ENCODE peak calls at places on chromosomes 1 and 21, in seven cellular contexts. M is GM10248; K is mucosa of gallbladder; Q is stimulated activated CD4-positive, alpha-beta T cell treated with anti-CD3 and anti-CD28 coated beads, Interleukin-15, amount 100 ng/mL, for 24 hours; C is pancreas; L is foreskin keratinocyte; J is NCI-H2029 treated with DMSO at 0.1 percent for 48 hours. T is an unnamed sample.

GRCh38 chr1:1437904-1438376 is 2.5 kb downstream of the VWA1 start:
- DNase-seq in M (peak), K (peak), Q (no peak), C (peak), L (no peak), J (no peak), T (peak)

GRCh38 chr1:5161372-5161771 is 507.0 kb downstream of the AJAP1 start:
- DNase-seq in M (no peak), K (no peak), Q (no peak), C (no peak), L (no peak), J (no peak), T (no peak)

GRCh38 chr1:4120557-4121292 is 220.7 kb upstream of the C1orf174 start:
- DNase-seq in M (no peak), K (no peak), Q (no peak), C (no peak), L (no peak), J (no peak), T (no peak)

GRCh38 chr21:45593162-45594022 is 50.1 kb upstream of the PCBP3 start:
- DNase-seq in M (no peak), K (no peak), Q (no peak), C (no peak), L (no peak), J (no peak), T (no peak)

GRCh38 chr1:93567255-93567918 is 114.2 kb downstream of the BCAR3 start:
- DNase-seq in M (no peak), K (no peak), Q (no peak), C (no peak), L (peak), J (no peak), T (peak)

GRCh38 chr1:173224280-173224886 is 17.3 kb upstream of the TNFSF4 start:
- DNase-seq in M (no peak), K (no peak), Q (no peak), C (no peak), L (no peak), J (no peak), T (peak)

GRCh38 chr1:54842963-54843362 is 41.8 kb upstream of the TTC22 start:
- DNase-seq in M (no peak), K (no peak), Q (no peak), C (no peak), L (no peak), J (no peak), T (no peak)

GRCh38 chr21:32414579-32415358 is 2.3 kb downstream of the EVA1C start:
- DNase-seq in M (no peak), K (no peak), Q (no peak), C (no peak), L (no peak), J (no peak), T (peak)

GRCh38 chr1:107877749-107878148 is 87.2 kb downstream of the VAV3 start:
- DNase-seq in M (no peak), K (no peak), Q (no peak), C (no peak), L (no peak), J (no peak), T (no peak)

GRCh38 chr1:174040387-174040786 is 18.2 kb upstream of the RC3H1 start:
- DNase-seq in M (no peak), K (peak), Q (no peak), C (no peak), L (peak), J (peak), T (peak)

GRCh38 chr1:21932127-21932526 is 5.0 kb downstream of the HSPG2 start:
- DNase-seq in M (no peak), K (no peak), Q (no peak), C (no peak), L (no peak), J (no peak), T (peak)

GRCh38 chr1:53558916-53559315 is 99.7 kb downstream of the DMRTB1 start:
- DNase-seq in M (no peak), K (no peak), Q (no peak), C (no peak), L (no peak), J (no peak), T (no peak)

GRCh38 chr1:176976771-176977170 is 187.7 kb downstream of the ASTN1 start:
- DNase-seq in M (no peak), K (no peak), Q (no peak), C (no peak), L (no peak), J (no peak), T (no peak)

GRCh38 chr1:116763787-116764465 is 9.7 kb downstream of the CD2 start:
- DNase-seq in M (no peak), K (no peak), Q (peak), C (peak), L (no peak), J (no peak), T (peak)

GRCh38 chr1:22643928-22644327 is 495 bp downstream of the C1QC start:
- DNase-seq in M (no peak), K (no peak), Q (no peak), C (no peak), L (no peak), J (no peak), T (no peak)

GRCh38 chr1:210123924-210124589 is 108.5 kb upstream of the SERTAD4 start:
- DNase-seq in M (no peak), K (no peak), Q (no peak), C (no peak), L (peak), J (peak), T (peak)

GRCh38 chr21:36704281-36704957 is 5.5 kb downstream of the SIM2 start:
- DNase-seq in M (peak), K (no peak), Q (peak), C (no peak), L (no peak), J (no peak), T (no peak)

GRCh38 chr1:212529211-212529731 is 79.3 kb upstream of the ATF3 start:
- DNase-seq in M (no peak), K (no peak), Q (no peak), C (no peak), L (no peak), J (no peak), T (peak)

GRCh38 chr1:69077633-69078032 is 490.1 kb upstream of the LRRC7 start:
- DNase-seq in M (no peak), K (no peak), Q (no peak), C (no peak), L (no peak), J (no peak), T (no peak)

GRCh38 chr1:71919812-71920509 is 362.4 kb downstream of the NEGR1 start:
- DNase-seq in M (no peak), K (no peak), Q (no peak), C (no peak), L (no peak), J (no peak), T (no peak)

GRCh38 chr1:6591644-6592043 is 11.0 kb downstream of the KLHL21 start:
- DNase-seq in M (no peak), K (no peak), Q (no peak), C (no peak), L (no peak), J (no peak), T (no peak)

T was measured in EL.